ENCODE peak calls at places on chromosomes 4 and X, in five cellular contexts. T is kidney epithelial cell, P is GM23338, B is body of pancreas, F is stomach. J is an unnamed sample.

GRCh38 chr4:137283737-137284136 is 248.6 kb downstream of the PCDH18 start:
- DNase-seq in P (peak), F (no peak), B (no peak), T (no peak), J (no peak)

GRCh38 chrX:136999021-136999420 is 34.8 kb downstream of the GPR101 start:
- DNase-seq in B (no peak), T (no peak), P (no peak), F (no peak), J (no peak)

GRCh38 chr4:116598155-116598979 is 487.0 kb downstream of the TRAM1L1 start:
- DNase-seq in P (no peak), T (no peak), B (no peak), F (no peak), J (no peak)

GRCh38 chr4:122898370-122899150 is 23.8 kb downstream of the NUDT6 start:
- DNase-seq in T (peak), B (no peak), P (no peak), F (no peak), J (peak)

GRCh38 chr4:38177792-38178665 is 217.8 kb downstream of the PTTG2 start:
- DNase-seq in P (no peak), T (no peak), B (peak), F (peak), J (no peak)

GRCh38 chr4:12242354-12242753 is 813.7 kb upstream of the HS3ST1 start:
- DNase-seq in B (no peak), P (no peak), F (no peak), T (peak), J (no peak)

GRCh38 chrX:17413228-17413627 is 38.2 kb downstream of the NHS start:
- DNase-seq in B (no peak), P (no peak), F (no peak), T (peak), J (peak)

GRCh38 chr4:26323807-26324206 is 3.0 kb downstream of the RBPJ start:
- DNase-seq in B (no peak), F (no peak), P (no peak), T (no peak), J (peak)

GRCh38 chr4:53714377-53715140 is 123.3 kb upstream of the LNX1 start:
- DNase-seq in P (no peak), T (no peak), B (no peak), F (no peak), J (no peak)

GRCh38 chrX:12080265-12080664 is 58.0 kb upstream of the FRMPD4 start:
- DNase-seq in B (no peak), T (no peak), P (peak), F (no peak), J (no peak)

GRCh38 chrX:77014655-77015377 is 432.4 kb upstream of the FGF16 start:
- DNase-seq in T (no peak), F (no peak), P (peak), B (no peak), J (peak)

GRCh38 chr4:38728651-38729141 is 54.1 kb downstream of the TLR10 start:
- DNase-seq in F (peak), T (no peak), B (peak), P (peak), J (no peak)

GRCh38 chrX:55709735-55710134 is 7.8 kb upstream of the RRAGB start:
- DNase-seq in T (no peak), P (peak), F (no peak), B (no peak), J (no peak)

GRCh38 chrX:136759968-136760367 is 20.8 kb downstream of the ARHGEF6 start:
- DNase-seq in B (no peak), P (peak), T (no peak), F (no peak), J (no peak)

GRCh38 chr4:102553982-102554381 is 52.8 kb downstream of the NFKB1 start:
- DNase-seq in F (no peak), B (no peak), T (no peak), P (no peak), J (no peak)

GRCh38 chr4:126583509-126583908 is 1049.2 kb upstream of the INTU start:
- DNase-seq in F (no peak), T (no peak), P (peak), B (no peak), J (no peak)

DNA sequence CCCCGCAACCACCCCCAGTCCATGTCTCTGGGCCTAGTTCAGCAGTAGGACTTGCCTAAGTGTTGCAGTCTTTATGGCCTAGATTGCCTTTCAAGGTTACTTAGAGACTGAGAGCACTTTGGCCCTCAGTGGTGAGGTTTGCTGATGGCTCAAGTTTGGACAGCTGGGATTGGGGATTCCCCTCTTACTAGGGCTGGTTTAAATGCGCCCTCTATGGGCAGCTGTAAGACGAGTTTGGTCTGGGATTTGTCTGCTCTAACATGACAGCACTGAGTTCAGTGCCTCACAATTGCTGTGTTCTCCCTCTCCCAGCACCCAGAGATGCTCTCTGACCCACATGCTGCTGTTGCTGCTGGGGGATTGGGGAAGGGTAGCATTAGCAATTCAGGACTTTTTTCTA is 23.1 kb downstream of the DACH2 start:
- DNase-seq in T (no peak), B (peak), P (peak), F (no peak), J (peak)
- TF ChIP-seq CTCF in T (peak), B (no peak), P (peak), F (no peak), J (peak)

DNA sequence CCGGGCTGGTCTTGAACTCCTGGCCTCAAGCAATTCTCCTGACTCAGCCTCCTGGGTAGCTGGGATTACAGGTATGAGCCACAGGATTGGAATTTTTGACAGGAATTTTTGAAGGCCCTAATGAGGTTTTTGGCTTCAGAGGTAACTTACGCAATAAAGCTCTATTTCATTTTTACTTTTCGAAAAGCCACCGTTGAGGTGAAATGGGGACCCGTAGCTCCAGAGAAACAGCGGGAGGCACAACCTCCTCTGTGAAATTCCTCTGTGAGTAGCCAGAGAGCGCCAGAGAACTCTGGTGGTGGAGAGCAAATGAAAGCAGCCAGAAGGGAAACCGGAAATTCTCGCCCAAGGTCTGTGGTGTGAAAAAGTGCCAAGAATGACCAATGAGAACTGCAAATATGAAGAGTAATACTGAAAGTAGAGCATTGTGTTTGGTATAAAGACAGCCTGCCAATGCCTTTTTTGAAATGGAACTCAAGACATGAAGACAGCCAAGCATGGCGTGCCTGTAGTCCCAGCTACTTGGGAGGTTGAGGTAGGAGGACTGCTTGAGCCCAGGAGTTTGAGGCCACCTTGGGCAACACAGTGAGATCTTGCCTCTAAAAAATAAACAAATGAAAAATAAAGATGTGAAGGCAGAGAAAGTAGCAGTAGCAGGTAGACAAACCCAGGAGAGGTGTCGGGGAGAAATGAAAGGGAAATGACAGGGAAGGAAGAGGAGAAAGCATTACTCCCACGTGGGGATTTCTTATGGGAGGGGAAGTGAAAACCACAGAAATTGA is 33.0 kb upstream of the TMEM131L start:
- DNase-seq in F (peak), P (peak), B (peak), T (no peak), J (peak)
- H3K4me3 ChIP-seq in F (peak), P (no peak), B (no peak), T (no peak), J (no peak)

GRCh38 chrX:1261285-1261684 is 7.3 kb upstream of the CSF2RA start:
- DNase-seq in P (peak), T (no peak), B (no peak), F (no peak), J (no peak)

GRCh38 chrX:1262369-1262768 is 6.2 kb upstream of the CSF2RA start:
- DNase-seq in P (peak), B (no peak), F (no peak), T (no peak), J (no peak)

GRCh38 chrX:1265061-1265460 is 3.6 kb upstream of the CSF2RA start:
- DNase-seq in B (no peak), T (no peak), F (no peak), P (no peak), J (no peak)

DNA sequence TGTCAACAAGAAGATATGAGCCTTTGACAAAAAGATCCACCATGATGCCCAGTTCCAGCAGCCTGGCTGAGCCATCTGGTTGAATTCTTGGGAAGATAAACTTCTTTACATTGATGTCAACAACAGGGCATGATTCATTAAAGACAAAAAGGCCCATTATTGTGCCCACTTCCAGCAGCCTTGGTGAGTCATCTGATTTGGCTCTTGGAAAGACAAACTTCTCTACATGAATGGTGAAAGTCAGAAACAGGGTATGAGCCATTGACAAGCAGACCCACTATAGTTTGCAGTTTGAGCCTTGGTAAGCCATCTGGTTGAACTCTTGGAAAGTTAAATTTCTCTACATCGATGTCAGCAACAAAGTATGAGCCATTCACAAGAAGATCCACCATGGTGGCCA is 4.1 kb upstream of the CSF2RA start:
- DNase-seq in T (no peak), P (no peak), B (no peak), F (no peak), J (no peak)
- TF ChIP-seq CTCF in T (no peak), P (no peak), B (no peak), F (no peak), J (no peak)

GRCh38 chr4:6227412-6228157 is 27.2 kb upstream of the JAKMIP1 start:
- DNase-seq in T (no peak), B (no peak), F (peak), P (no peak), J (no peak)
- H3K4me3 ChIP-seq in T (no peak), B (no peak), F (no peak), P (no peak), J (no peak)

DNA sequence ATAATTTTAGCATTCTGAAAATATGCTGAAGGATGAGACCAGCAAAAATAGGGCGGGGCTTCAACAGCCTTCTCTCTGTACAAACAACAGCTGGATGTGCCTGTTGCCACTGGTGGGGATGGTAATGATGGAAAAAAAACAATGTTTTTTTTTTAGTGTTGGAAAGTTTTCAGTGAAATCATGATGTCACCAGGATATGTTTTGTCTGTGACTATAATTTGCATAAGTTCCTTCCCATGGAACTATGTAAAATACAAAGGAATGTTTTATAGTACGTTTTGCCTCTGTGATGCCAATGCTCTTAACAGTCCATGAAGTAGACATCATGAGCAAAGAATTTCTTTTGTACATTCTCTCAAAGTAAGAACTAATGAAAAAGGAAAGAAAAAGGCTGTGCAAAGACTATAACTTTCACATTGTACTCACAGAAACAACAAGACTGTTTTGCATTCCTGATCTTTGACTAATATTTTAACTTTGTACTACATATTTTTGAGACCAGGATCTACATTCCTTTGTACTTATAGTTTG is 589.7 kb downstream of the SPRY1 start:
- DNase-seq in P (no peak), T (peak), F (no peak), B (no peak), J (peak)
- TF ChIP-seq CTCF in P (no peak), T (no peak), F (no peak), B (no peak), J (no peak)

DNA sequence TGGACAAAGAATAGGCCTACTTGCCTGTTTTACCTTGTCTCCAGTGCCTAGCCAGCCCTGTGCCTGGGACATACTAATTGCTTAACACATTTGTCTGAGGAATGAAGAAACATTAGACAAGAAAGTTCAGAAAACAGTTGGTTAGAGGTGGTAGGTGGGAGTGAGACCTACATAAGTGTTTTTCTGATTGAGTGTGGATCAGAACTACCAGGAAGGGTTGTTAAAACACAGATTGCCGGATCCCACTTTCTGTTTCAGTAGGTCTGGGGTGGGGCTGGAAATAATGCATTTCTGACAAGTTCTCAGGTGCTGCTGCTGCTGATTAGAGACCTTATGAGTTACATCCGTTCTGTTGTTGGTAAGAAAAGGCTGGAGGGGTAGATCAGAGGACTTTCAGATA is 5.7 kb upstream of the JADE1 start:
- DNase-seq in T (no peak), P (no peak), B (no peak), F (no peak), J (no peak)
- H3K4me3 ChIP-seq in T (no peak), P (no peak), B (no peak), F (no peak), J (no peak)

GRCh38 chrX:130543603-130544002 is 141.8 kb downstream of the RBMX2 start:
- DNase-seq in T (no peak), P (no peak), B (no peak), F (no peak), J (no peak)
- TF ChIP-seq CTCF in T (no peak), P (no peak), B (no peak), F (no peak), J (no peak)